ENCODE peak calls at places on chromosomes 12 and 14, in four cellular contexts. B is stimulated activated CD4-positive, alpha-beta T cell treated with anti-CD3 and anti-CD28 coated beads, Interleukin-4, amount 100 ng/mL, for 1 hour; F is activated T-cell treated with anti-CD3 and anti-CD28 coated beads for 24 hours; X is fibroblast of pulmonary artery. D is an unnamed sample.

GRCh38 chr12:28023156-28023887 is 50.8 kb upstream of the PTHLH start:
- DNase-seq in F (no peak), X (peak; percentile 93), B (no peak), D (peak; percentile 74)

GRCh38 chr12:21657336-21658077 is at the start of gene LDHB:
- DNase-seq in B (peak; percentile 95), X (peak; percentile 97), F (peak; percentile 94), D (peak; percentile 97)

GRCh38 chr12:46983959-46984833 is 95.2 kb upstream of the PCED1B start:
- DNase-seq in F (peak; percentile 12), B (peak; percentile 7), X (peak; percentile 78), D (peak; percentile 71)

GRCh38 chr14:89959853-89960493 is 4.2 kb downstream of the TDP1 start:
- DNase-seq in X (no peak), B (no peak), F (no peak), D (no peak)

GRCh38 chr12:52796839-52797528 is 1.1 kb upstream of the KRT3 start:
- DNase-seq in B (no peak), F (no peak), X (no peak), D (no peak)

GRCh38 chr14:31921251-31921650 is 155.9 kb upstream of the ARHGAP5 start:
- DNase-seq in B (no peak), X (no peak), F (no peak), D (no peak)

GRCh38 chr12:116282371-116283286 is 5.1 kb upstream of the MED13L start:
- DNase-seq in F (no peak), B (no peak), X (no peak), D (no peak)

GRCh38 chr12:40054554-40055226 is 51.2 kb downstream of the SLC2A13 start:
- DNase-seq in B (no peak), X (peak; percentile 84), F (no peak), D (no peak)

GRCh38 chr14:81062816-81063215 is 107.4 kb downstream of the TSHR start:
- DNase-seq in F (no peak), B (no peak), X (peak; percentile 0), D (no peak)

GRCh38 chr14:77991128-77991772 is 178.9 kb upstream of the NRXN3 start:
- DNase-seq in X (no peak), F (no peak), B (no peak), D (no peak)

GRCh38 chr14:105926415-105927093 is 400.2 kb downstream of the TMEM121 start:
- DNase-seq in F (no peak), X (no peak), B (no peak), D (no peak)

GRCh38 chr14:75497191-75497590 is 25.1 kb upstream of the BATF start:
- DNase-seq in B (peak; percentile 13), X (no peak), F (no peak), D (no peak)

GRCh38 chr12:123267335-123267920 is 4.2 kb downstream of the CDK2AP1 start:
- DNase-seq in F (no peak), B (no peak), X (no peak), D (no peak)

GRCh38 chr14:26004342-26004741 is 593.5 kb downstream of the NOVA1 start:
- DNase-seq in B (no peak), X (no peak), F (no peak), D (no peak)

GRCh38 chr12:129083121-129083520 is 229.8 kb downstream of the GLT1D1 start:
- DNase-seq in F (no peak), B (no peak), X (no peak), D (no peak)

GRCh38 chr12:57479376-57480115 is at the start of gene ARHGAP9:
- DNase-seq in B (peak; percentile 41), F (peak; percentile 50), X (no peak), D (no peak)

GRCh38 chr12:77325505-77325904 is 260.1 kb upstream of the E2F7 start:
- DNase-seq in X (no peak), B (no peak), F (no peak), D (no peak)

GRCh38 chr14:36227802-36228201 is 51.3 kb upstream of the PTCSC3 start:
- DNase-seq in F (no peak), B (no peak), X (no peak), D (peak; percentile 53)

GRCh38 chr12:25106818-25107217 is 88.1 kb downstream of the DNAI7 start:
- DNase-seq in F (no peak), X (no peak), B (no peak), D (no peak)

GRCh38 chr14:72433511-72433910 is 460.4 kb downstream of the DPF3 start:
- DNase-seq in X (peak; percentile 30), B (no peak), F (no peak), D (no peak)

GRCh38 chr12:76546889-76547288 is 12.7 kb downstream of the OSBPL8 start:
- DNase-seq in F (no peak), X (no peak), B (no peak), D (no peak)

GRCh38 chr12:98372340-98373018 is 142.9 kb upstream of the TMPO start:
- DNase-seq in X (no peak), B (no peak), F (no peak), D (no peak)

GRCh38 chr14:23930742-23931141 is 22.8 kb upstream of the DHRS4 start:
- DNase-seq in X (peak; percentile 69), B (no peak), F (no peak), D (no peak)

GRCh38 chr14:54728700-54729527 is 162.0 kb downstream of the SAMD4A start:
- DNase-seq in B (no peak), X (peak; percentile 61), F (no peak), D (no peak)

GRCh38 chr12:51265024-51265423 is 5.2 kb downstream of the SMAGP start:
- DNase-seq in B (no peak), X (no peak), F (no peak), D (no peak)

GRCh38 chr14:57526942-57527341 is 33.3 kb upstream of the CCDC198 start:
- DNase-seq in X (no peak), B (no peak), F (no peak), D (no peak)

GRCh38 chr12:31756977-31757420 is 28.2 kb upstream of the AMN1 start:
- DNase-seq in F (no peak), X (peak; percentile 49), B (no peak), D (peak; percentile 27)

GRCh38 chr14:81450100-81450531 is 50.0 kb upstream of the STON2 start:
- DNase-seq in X (no peak), F (no peak), B (no peak), D (no peak)

GRCh38 chr12:18849761-18850160 is 111.8 kb downstream of the CAPZA3 start:
- DNase-seq in B (no peak), F (no peak), X (no peak), D (no peak)

GRCh38 chr14:64338616-64339316 is 44.6 kb upstream of the ESR2 start:
- DNase-seq in F (peak; percentile 90), B (peak; percentile 88), X (peak; percentile 99), D (peak; percentile 99)

D was measured in endothelial cell of umbilical vein.